ENCODE peak calls at places on chromosomes 13 and 19, in nine cellular contexts. H, E, V, J, P, L, U, N and B are unnamed samples.
A peak's percentile ranks its signal among the peaks of the same experiment; 100 is the strongest.

GRCh38 chr19:48004236-48004635 is 9.8 kb downstream of the ELSPBP1 start:
- DNase-seq in E (no peak), N (no peak), U (no peak), H (no peak), L (no peak), V (no peak), P (no peak), J (no peak), B (no peak)

GRCh38 chr13:21670883-21671792 is at the start of gene FGF9:
- DNase-seq in N (no peak), E (peak; percentile 73), V (peak; percentile 76), L (no peak), U (peak; percentile 74), H (no peak), P (peak; percentile 29), J (no peak), B (no peak)

GRCh38 chr13:34465423-34465922 is 476.6 kb upstream of the NBEA start:
- DNase-seq in V (no peak), H (no peak), P (no peak), N (no peak), E (no peak), U (no peak), L (no peak), J (no peak), B (no peak)

GRCh38 chr13:109666656-109667448 is 119.5 kb downstream of the IRS2 start:
- DNase-seq in H (peak; percentile 26), L (no peak), P (peak; percentile 38), V (no peak), J (no peak), U (no peak), N (no peak), E (no peak), B (no peak)

GRCh38 chr13:48078251-48078656 is 16.6 kb downstream of the MED4 start:
- DNase-seq in P (no peak), V (no peak), H (no peak), E (no peak), U (no peak), L (no peak), J (no peak), N (no peak), B (no peak)

GRCh38 chr13:105642511-105642958 is 892.9 kb downstream of the EFNB2 start:
- DNase-seq in L (no peak), U (no peak), E (no peak), P (peak; percentile 46), J (no peak), V (no peak), N (no peak), H (no peak), B (no peak)

GRCh38 chr13:95858286-95859075 is 181.5 kb downstream of the DNAJC3 start:
- DNase-seq in E (no peak), J (no peak), H (no peak), V (no peak), N (no peak), L (no peak), P (peak; percentile 46), U (no peak), B (no peak)

GRCh38 chr19:42246143-42246868 is 3.9 kb upstream of the GSK3A start:
- DNase-seq in H (no peak), P (peak; percentile 77), N (peak; percentile 92), J (peak; percentile 75), L (peak; percentile 63), U (peak; percentile 83), V (peak; percentile 75), E (peak; percentile 91), B (no peak)

GRCh38 chr13:70407486-70407885 is 299.2 kb upstream of the KLHL1 start:
- DNase-seq in E (no peak), L (no peak), J (no peak), H (no peak), P (no peak), N (no peak), U (no peak), V (no peak), B (no peak)

GRCh38 chr13:78881054-78881453 is 222.1 kb upstream of the OBI1 start:
- DNase-seq in L (no peak), V (no peak), E (no peak), H (no peak), P (no peak), J (no peak), N (no peak), U (no peak), B (no peak)

GRCh38 chr13:101535192-101535746 is 82.8 kb downstream of the ITGBL1 start:
- DNase-seq in J (no peak), L (no peak), P (no peak), H (no peak), E (no peak), N (no peak), U (no peak), V (no peak), B (no peak)

GRCh38 chr19:10797541-10798256 is 38.3 kb downstream of the TMED1 start:
- DNase-seq in H (no peak), E (no peak), P (no peak), L (no peak), N (no peak), U (no peak), J (no peak), V (no peak), B (no peak)

GRCh38 chr13:31436478-31436877 is 236.7 kb downstream of the B3GLCT start:
- DNase-seq in E (no peak), U (no peak), J (no peak), N (no peak), V (no peak), L (no peak), P (no peak), H (no peak), B (no peak)

GRCh38 chr19:7355151-7355845 is 6.6 kb downstream of the ARHGEF18 start:
- DNase-seq in E (no peak), J (no peak), V (no peak), U (no peak), H (no peak), N (no peak), L (no peak), P (no peak), B (no peak)

GRCh38 chr13:54162069-54162468 is 1133.5 kb downstream of the OLFM4 start:
- DNase-seq in N (no peak), L (no peak), J (no peak), H (no peak), U (no peak), E (no peak), P (no peak), V (no peak), B (no peak)

GRCh38 chr13:73819711-73820110 is 314.5 kb downstream of the KLF12 start:
- DNase-seq in U (no peak), N (no peak), V (no peak), H (no peak), P (no peak), J (no peak), E (no peak), L (no peak), B (no peak)

GRCh38 chr13:73820285-73820684 is 313.9 kb downstream of the KLF12 start:
- DNase-seq in V (no peak), E (no peak), H (no peak), L (no peak), J (no peak), N (no peak), U (no peak), P (no peak), B (no peak)

GRCh38 chr13:73822671-73823592 is 311.3 kb downstream of the KLF12 start:
- DNase-seq in H (no peak), J (no peak), V (no peak), N (no peak), L (no peak), E (no peak), U (no peak), P (no peak), B (no peak)

GRCh38 chr13:73816702-73817101 is 317.5 kb downstream of the KLF12 start:
- DNase-seq in E (no peak), U (no peak), N (no peak), H (peak; percentile 28), L (no peak), P (no peak), V (no peak), J (no peak), B (no peak)

GRCh38 chr13:73820688-73821087 is 313.5 kb downstream of the KLF12 start:
- DNase-seq in P (no peak), J (no peak), L (no peak), N (no peak), H (no peak), U (no peak), V (no peak), E (no peak), B (no peak)
- H3K27ac ChIP-seq in P (no peak overlapping the region), J (no peak overlapping the region), L (no peak overlapping the region), N (no peak overlapping the region), H (no peak overlapping the region), U (no peak overlapping the region), V (no peak overlapping the region), E (no peak overlapping the region), B (no peak overlapping the region)

DNA sequence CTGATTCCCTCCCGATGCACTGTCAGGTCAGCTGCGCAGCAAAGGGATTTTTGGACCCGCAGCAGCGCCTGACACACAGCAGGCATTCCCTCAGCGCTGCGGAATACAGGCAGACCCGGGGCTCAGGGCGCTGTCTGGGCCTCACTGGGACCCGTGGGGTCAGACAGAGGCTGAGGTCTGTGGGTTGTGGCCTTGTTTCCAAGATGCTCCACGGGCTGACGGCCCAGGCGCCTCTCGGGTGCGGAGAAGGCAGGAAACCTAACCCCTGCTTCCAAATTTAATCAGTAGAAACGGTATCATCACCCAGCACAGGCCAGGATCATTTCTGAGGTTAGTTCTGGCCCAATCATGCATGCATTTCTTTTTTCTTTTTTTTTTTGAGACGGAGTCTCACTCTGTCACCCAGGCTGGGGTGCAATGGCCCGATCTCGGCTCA is 686 bp upstream of the RNF126 start:
- DNase-seq in N (no peak), P (no peak), J (no peak), H (no peak), V (no peak), U (no peak), L (no peak), E (no peak), B (no peak)
- H3K4me3 ChIP-seq in N (peak overlapping the region; percentile 96), P (peak overlapping the region; percentile 52), J (peak overlapping the region; percentile 83), H (peak overlapping the region; percentile 46), V (peak overlapping the region; percentile 100), U (peak overlapping the region; percentile 54), L (peak overlapping the region; percentile 63), E (peak overlapping the region; percentile 79), B (peak overlapping the region; percentile 99)

GRCh38 chr19:39038098-39038497 is 5.7 kb upstream of the FBXO27 start:
- DNase-seq in L (no peak), N (no peak), E (no peak), H (no peak), V (no peak), P (peak; percentile 43), J (no peak), U (no peak), B (peak; percentile 61)
- TF ChIP-seq CTCF in L (no peak), N (peak; percentile 11), E (no peak), H (peak; percentile 46), V (no peak), P (peak; percentile 55), J (no peak), U (no peak), B (peak; percentile 47)

GRCh38 chr13:77697208-77698103 is at the start of gene SLAIN1:
- DNase-seq in J (peak; percentile 73), L (peak; percentile 54), U (peak; percentile 76), N (peak; percentile 83), E (peak; percentile 91), V (peak; percentile 81), P (peak; percentile 16), H (no peak), B (no peak)
- H3K27ac ChIP-seq in J (peak within 1 kb of the TSS; percentile 62), L (peak within 1 kb of the TSS; percentile 74), U (no peak within 1 kb of the TSS), N (peak within 1 kb of the TSS; percentile 55), E (peak within 1 kb of the TSS; percentile 75), V (peak within 1 kb of the TSS; percentile 59), P (no peak within 1 kb of the TSS), H (no peak within 1 kb of the TSS), B (no peak within 1 kb of the TSS)